ENCODE peak calls at places on chromosomes 3 and 15, in five cellular contexts. I is transverse colon, N is lung, K is aorta, G is NCI-H1105 treated with DMSO at 0.1 percent for 48 hours. M is an unnamed sample.

GRCh38 chr15:51234181-51234927 is 104.0 kb downstream of the CYP19A1 start:
- DNase-seq in K (no peak), G (no peak), I (no peak), N (no peak), M (no peak)

GRCh38 chr3:171055336-171056178 is 29.0 kb upstream of the SLC2A2 start:
- DNase-seq in G (no peak), K (no peak), N (no peak), I (no peak), M (no peak)

GRCh38 chr3:194485471-194485875 is 1.3 kb downstream of the ATP13A3 start:
- DNase-seq in K (no peak), G (no peak), N (no peak), I (no peak), M (no peak)

GRCh38 chr15:65476942-65477341 is 40.5 kb downstream of the DPP8 start:
- DNase-seq in N (no peak), G (no peak), K (no peak), I (no peak), M (no peak)

GRCh38 chr15:27817258-27817657 is 281.9 kb downstream of the OCA2 start:
- DNase-seq in G (no peak), K (no peak), N (no peak), I (no peak), M (no peak)

GRCh38 chr15:59022188-59022587 is 34.7 kb downstream of the RNF111 start:
- DNase-seq in I (no peak), N (no peak), K (no peak), G (no peak), M (no peak)

GRCh38 chr3:141065258-141065657 is 14.1 kb downstream of the SPSB4 start:
- DNase-seq in N (no peak), G (no peak), I (no peak), K (no peak), M (no peak)

GRCh38 chr15:40768492-40769309 is 1.1 kb upstream of the C15orf62 start:
- DNase-seq in I (peak), K (no peak), G (no peak), N (no peak), M (no peak)

GRCh38 chr3:186088335-186088734 is 20.6 kb downstream of the ETV5 start:
- DNase-seq in N (no peak), K (no peak), G (no peak), I (no peak), M (no peak)

GRCh38 chr15:25437751-25438600 is 848 bp downstream of the UBE3A start:
- DNase-seq in I (peak), G (peak), K (peak), N (peak), M (peak)

GRCh38 chr3:46993292-46993691 is 13.8 kb downstream of the NBEAL2 start:
- DNase-seq in K (peak), G (no peak), N (no peak), I (no peak), M (no peak)

GRCh38 chr3:23078735-23079134 is 124.4 kb upstream of the UBE2E2 start:
- DNase-seq in G (no peak), I (no peak), N (no peak), K (no peak), M (no peak)

GRCh38 chr3:193812791-193813505 is 219.9 kb downstream of the OPA1 start:
- DNase-seq in I (no peak), G (no peak), N (no peak), K (no peak), M (no peak)

M was measured in progenitor cell of endocrine pancreas.